ENCODE peak calls at places on chromosomes 5 and 9, in eight cellular contexts. E, A, Y, D, L, B, M and I are unnamed samples.

GRCh38 chr9:38360880-38361836 is 31.3 kb upstream of the ALDH1B1 start:
- DNase-seq in E (no peak), A (no peak), Y (no peak), D (no peak), L (no peak), B (no peak), M (no peak), I (peak)

GRCh38 chr5:127839072-127839471 is 135.9 kb downstream of the CCDC192 start:
- DNase-seq in E (no peak), A (no peak), Y (no peak), D (no peak), L (no peak), B (no peak), M (no peak), I (no peak)

GRCh38 chr5:112492291-112492690 is 73.2 kb upstream of the EPB41L4A start:
- DNase-seq in E (no peak), A (peak), Y (peak), D (no peak), L (peak), B (no peak), M (no peak), I (peak)

GRCh38 chr5:2068515-2068914 is 185.8 kb upstream of the IRX4 start:
- DNase-seq in E (no peak), A (no peak), Y (no peak), D (no peak), L (no peak), B (no peak), M (no peak), I (no peak)

GRCh38 chr5:101370240-101370639 is 467.2 kb upstream of the ST8SIA4 start:
- DNase-seq in E (no peak), A (no peak), Y (no peak), D (no peak), L (no peak), B (no peak), M (no peak), I (no peak)

GRCh38 chr9:132498811-132499210 is 83.6 kb upstream of the BARHL1 start:
- DNase-seq in E (no peak), A (no peak), Y (no peak), D (no peak), L (no peak), B (no peak), M (no peak), I (no peak)

GRCh38 chr5:96101358-96102089 is 139.9 kb upstream of the ELL2 start:
- DNase-seq in E (no peak), A (no peak), Y (no peak), D (no peak), L (no peak), B (no peak), M (no peak), I (no peak)

GRCh38 chr9:136531904-136532798 is 13.7 kb downstream of the NOTCH1 start:
- DNase-seq in E (no peak), A (no peak), Y (no peak), D (no peak), L (no peak), B (no peak), M (no peak), I (no peak)

GRCh38 chr9:13845460-13845859 is 468.5 kb downstream of the NFIB start:
- DNase-seq in E (no peak), A (peak), Y (no peak), D (no peak), L (no peak), B (no peak), M (no peak), I (no peak)

GRCh38 chr5:177357459-177358332 is at the start of gene RGS14:
- DNase-seq in E (peak), A (peak), Y (peak), D (peak), L (peak), B (peak), M (peak), I (no peak)